ENCODE peak calls at places on chromosome 13, in six cellular contexts. N is fibroblast of lung, L is DMS79 treated with DMSO at 0.1 percent for 48 hours, H is T-cell, I is EH, A is right cardiac atrium. T is an unnamed sample.

GRCh38 chr13:20901668-20902437 is 693 bp downstream of the XPO4 start:
- DNase-seq in N (peak), L (no peak), H (peak), I (peak), A (no peak), T (peak)

GRCh38 chr13:37306778-37307544 is 201.5 kb upstream of the CSNK1A1L start:
- DNase-seq in N (peak), L (no peak), H (no peak), I (peak), A (no peak), T (no peak)

GRCh38 chr13:92896842-92897241 is 329.8 kb upstream of the GPC6 start:
- DNase-seq in N (peak), L (peak), H (no peak), I (no peak), A (no peak), T (peak)

GRCh38 chr13:98033277-98034247 is 80.1 kb downstream of the IPO5 start:
- DNase-seq in N (peak), L (peak), H (no peak), I (peak), A (no peak), T (peak)

GRCh38 chr13:113853518-113854237 is 10.2 kb downstream of the GAS6 start:
- DNase-seq in N (peak), L (no peak), H (no peak), I (peak), A (peak), T (no peak)

GRCh38 chr13:44331912-44332840 is 41.4 kb upstream of the SERP2 start:
- DNase-seq in N (peak), L (peak), H (no peak), I (peak), A (peak), T (peak)

GRCh38 chr13:41675306-41675705 is 218.0 kb downstream of the RGCC start:
- DNase-seq in N (no peak), L (no peak), H (no peak), I (peak), A (no peak), T (no peak)

GRCh38 chr13:43567608-43568007 is 219.2 kb downstream of the ENOX1 start:
- DNase-seq in N (peak), L (no peak), H (no peak), I (peak), A (no peak), T (no peak)